ENCODE peak calls at places on chromosomes 4 and X, in ten cellular contexts. A is transverse colon, V is lower leg skin, K is stomach, U is tibial nerve, O is suprapubic skin, R is body of pancreas, L is heart left ventricle, H is A549, T is uterus. E is an unnamed sample.

GRCh38 chrX:110944323-110944761 is 148.7 kb upstream of the CHRDL1 start:
- DNase-seq in A (no peak), V (no peak), K (peak), U (peak), O (no peak), R (peak), L (no peak), H (no peak), T (no peak), E (no peak)

GRCh38 chr4:8738471-8738931 is 133.1 kb downstream of the HMX1 start:
- DNase-seq in A (no peak), V (no peak), K (peak), U (no peak), O (no peak), R (no peak), L (no peak), H (no peak), T (no peak), E (no peak)

GRCh38 chr4:32831104-32831503 is 2110.9 kb downstream of the PCDH7 start:
- DNase-seq in A (no peak), V (no peak), K (no peak), U (no peak), O (no peak), R (no peak), L (no peak), H (no peak), T (no peak), E (no peak)

GRCh38 chrX:141133272-141133671 is 43.7 kb downstream of the LDOC1 start:
- DNase-seq in A (no peak), V (no peak), K (no peak), U (no peak), O (no peak), R (no peak), L (no peak), H (no peak), T (no peak), E (no peak)

GRCh38 chr4:18343581-18343980 is 322.0 kb upstream of the LCORL start:
- DNase-seq in A (no peak), V (no peak), K (no peak), U (no peak), O (no peak), R (no peak), L (no peak), H (no peak), T (no peak), E (no peak)

GRCh38 chr4:189519189-189519588 is 421.5 kb upstream of the FRG1 start:
- DNase-seq in A (no peak), V (no peak), K (no peak), U (no peak), O (no peak), R (no peak), L (no peak), H (no peak), T (no peak), E (no peak)

GRCh38 chr4:13523105-13523477 is 21.2 kb downstream of the NKX3-2 start:
- DNase-seq in A (no peak), V (no peak), K (no peak), U (no peak), O (no peak), R (no peak), L (no peak), H (no peak), T (no peak), E (no peak)

GRCh38 chrX:155966876-155967275 is 30.6 kb upstream of the IL9R start:
- DNase-seq in A (peak), V (no peak), K (no peak), U (no peak), O (no peak), R (no peak), L (no peak), H (peak), T (no peak), E (no peak)

GRCh38 chr4:38154681-38155588 is 194.7 kb downstream of the PTTG2 start:
- DNase-seq in A (peak), V (peak), K (peak), U (peak), O (no peak), R (peak), L (peak), H (no peak), T (no peak), E (no peak)

GRCh38 chr4:173635395-173635794 is 105.4 kb upstream of the HAND2 start:
- DNase-seq in A (no peak), V (no peak), K (no peak), U (no peak), O (no peak), R (no peak), L (no peak), H (no peak), T (no peak), E (no peak)

GRCh38 chr4:138967313-138967712 is 48.3 kb upstream of the NOCT start:
- DNase-seq in A (no peak), V (no peak), K (no peak), U (no peak), O (no peak), R (no peak), L (no peak), H (no peak), T (no peak), E (no peak)

GRCh38 chr4:83362492-83363329 is 28.1 kb upstream of the HPSE start:
- DNase-seq in A (peak), V (no peak), K (no peak), U (no peak), O (no peak), R (no peak), L (no peak), H (peak), T (no peak), E (no peak)

GRCh38 chrX:20967725-20968124 is 406.5 kb upstream of the CNKSR2 start:
- DNase-seq in A (no peak), V (no peak), K (no peak), U (no peak), O (no peak), R (no peak), L (no peak), H (no peak), T (no peak), E (no peak)

GRCh38 chrX:118521435-118521834 is 25.8 kb downstream of the DOCK11 start:
- DNase-seq in A (no peak), V (no peak), K (no peak), U (no peak), O (no peak), R (no peak), L (no peak), H (no peak), T (no peak), E (no peak)

GRCh38 chr4:178881937-178882336 is 1439.7 kb upstream of the AGA start:
- DNase-seq in A (no peak), V (no peak), K (no peak), U (no peak), O (no peak), R (no peak), L (no peak), H (no peak), T (no peak), E (no peak)

GRCh38 chrX:20382518-20383291 is 116.0 kb upstream of the RPS6KA3 start:
- DNase-seq in A (no peak), V (no peak), K (no peak), U (no peak), O (no peak), R (no peak), L (peak), H (peak), T (no peak), E (no peak)

GRCh38 chrX:37926700-37927099 is 79.3 kb upstream of the DYNLT3 start:
- DNase-seq in A (no peak), V (no peak), K (no peak), U (no peak), O (no peak), R (no peak), L (no peak), H (peak), T (no peak), E (no peak)

GRCh38 chrX:47373198-47373597 is 2.8 kb downstream of the ZNF157 start:
- DNase-seq in A (no peak), V (no peak), K (no peak), U (no peak), O (no peak), R (no peak), L (no peak), H (no peak), T (no peak), E (no peak)

GRCh38 chr4:144615182-144615581 is 30.8 kb upstream of the HHIP start:
- DNase-seq in A (no peak), V (no peak), K (no peak), U (no peak), O (no peak), R (no peak), L (no peak), H (no peak), T (no peak), E (no peak)

GRCh38 chr4:10160280-10160856 is 43.8 kb upstream of the WDR1 start:
- DNase-seq in A (no peak), V (no peak), K (no peak), U (no peak), O (no peak), R (no peak), L (no peak), H (no peak), T (no peak), E (no peak)

GRCh38 chr4:158722917-158723793 is at the start of gene PPID:
- DNase-seq in A (peak), V (peak), K (peak), U (peak), O (peak), R (peak), L (peak), H (peak), T (peak), E (peak)
- TF ChIP-seq POLR2A in A (peak), V (no peak), K (no peak), U (peak), O (peak), R (peak), L (peak), H (peak), T (peak), E (peak)

DNA sequence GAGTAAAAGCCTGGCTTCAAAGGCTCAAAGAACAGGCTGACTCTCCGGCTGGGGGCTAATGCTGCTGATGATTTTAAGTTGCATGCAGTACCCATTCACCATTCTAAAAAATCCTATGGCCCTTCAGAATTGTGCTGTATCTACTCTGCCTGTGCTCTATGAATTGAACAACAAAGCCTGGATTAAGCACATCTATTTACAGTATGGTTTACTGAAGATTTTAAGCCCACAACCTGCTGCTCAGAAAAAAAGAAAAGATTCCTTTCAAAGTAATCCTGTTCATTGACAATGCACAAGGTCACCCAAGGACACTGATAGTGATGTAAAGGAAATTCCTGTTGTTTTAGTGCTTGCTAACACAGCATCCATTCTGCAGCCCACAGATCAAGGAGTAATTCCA is 84.9 kb upstream of the SFRP2 start:
- DNase-seq in A (no peak), V (no peak), K (no peak), U (no peak), O (no peak), R (no peak), L (no peak), H (no peak), T (no peak), E (no peak)
- H3K4me3 ChIP-seq in A (no peak), V (no peak), K (no peak), U (no peak), O (no peak), R (no peak), L (no peak), H (no peak), T (no peak), E (no peak)

GRCh38 chr4:6688879-6689505 is 4.7 kb upstream of the S100P start:
- DNase-seq in A (peak), V (no peak), K (peak), U (peak), O (no peak), R (no peak), L (peak), H (peak), T (no peak), E (no peak)
- TF ChIP-seq POLR2A in A (no peak), V (no peak), K (no peak), U (no peak), O (no peak), R (no peak), L (no peak), H (no peak), T (no peak), E (no peak)

DNA sequence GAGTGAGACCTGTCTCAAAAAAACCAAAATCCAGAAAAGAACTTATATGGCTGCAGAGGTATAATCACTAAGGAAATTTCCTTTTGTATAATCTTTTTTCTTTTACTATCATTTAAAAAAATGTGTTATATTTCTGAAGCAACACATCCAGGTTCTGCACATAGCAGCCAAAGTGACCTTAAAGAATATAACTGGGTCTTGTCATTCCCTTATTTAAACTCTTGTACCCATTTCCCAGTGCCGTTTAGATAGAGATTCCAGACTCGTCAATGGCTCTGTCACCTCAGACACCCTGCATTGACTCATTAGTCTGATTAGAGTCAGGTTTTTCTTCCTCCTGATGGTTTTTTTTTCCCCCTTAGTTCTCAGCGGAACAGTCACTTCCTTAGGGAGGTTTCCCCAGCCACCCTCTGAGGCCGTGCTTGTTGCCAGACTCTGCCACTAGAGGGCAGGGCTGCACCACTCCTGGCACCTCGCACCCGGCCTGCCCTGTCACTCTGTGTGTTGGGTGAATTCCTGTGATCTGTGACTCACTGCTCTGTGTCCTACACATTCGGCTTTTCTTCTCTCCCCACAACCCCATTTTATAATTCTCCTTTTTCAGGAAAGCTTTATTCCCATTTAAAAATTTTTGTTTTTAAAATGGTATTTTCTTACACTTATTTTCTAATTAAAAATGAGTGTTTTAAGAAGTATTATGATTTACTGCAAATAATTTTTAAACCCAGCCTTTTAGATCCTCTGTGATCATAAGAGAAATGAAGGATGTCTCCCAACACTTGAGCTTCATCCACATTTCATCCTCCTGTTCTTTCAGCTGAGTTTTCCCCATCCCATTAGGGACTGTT is 32.1 kb downstream of the HTT start:
- DNase-seq in A (peak), V (peak), K (peak), U (peak), O (peak), R (peak), L (peak), H (peak), T (peak), E (peak)
- H3K4me3 ChIP-seq in A (no peak), V (no peak), K (no peak), U (no peak), O (no peak), R (no peak), L (no peak), H (no peak), T (no peak), E (no peak)

GRCh38 chrX:13491061-13491460 is 78.3 kb upstream of the EGFL6 start:
- DNase-seq in A (no peak), V (no peak), K (no peak), U (no peak), O (no peak), R (no peak), L (no peak), H (no peak), T (no peak), E (no peak)

GRCh38 chrX:13485167-13485566 is 84.2 kb upstream of the EGFL6 start:
- DNase-seq in A (peak), V (no peak), K (no peak), U (no peak), O (no peak), R (no peak), L (no peak), H (no peak), T (no peak), E (no peak)

GRCh38 chrX:13489451-13489850 is 80.0 kb upstream of the EGFL6 start:
- DNase-seq in A (peak), V (peak), K (peak), U (peak), O (peak), R (peak), L (peak), H (no peak), T (peak), E (peak)

GRCh38 chrX:13488706-13489105 is 80.7 kb upstream of the EGFL6 start:
- DNase-seq in A (no peak), V (no peak), K (no peak), U (no peak), O (no peak), R (no peak), L (no peak), H (no peak), T (no peak), E (no peak)

GRCh38 chrX:13487731-13488505 is 81.5 kb upstream of the EGFL6 start:
- DNase-seq in A (peak), V (peak), K (peak), U (no peak), O (no peak), R (peak), L (no peak), H (peak), T (peak), E (no peak)
- TF ChIP-seq POLR2A in A (no peak), V (no peak), K (no peak), U (no peak), O (no peak), R (no peak), L (no peak), H (no peak), T (no peak), E (no peak)

GRCh38 chr4:107826427-107826980 is 1.8 kb downstream of the SGMS2 start:
- DNase-seq in A (peak), V (no peak), K (no peak), U (no peak), O (no peak), R (no peak), L (no peak), H (peak), T (no peak), E (no peak)
- H3K4me3 ChIP-seq in A (no peak), V (no peak), K (peak), U (no peak), O (peak), R (peak), L (no peak), H (peak), T (no peak), E (peak)

GRCh38 chrX:1400049-1400448 is 8.1 kb upstream of the SLC25A6 start:
- DNase-seq in A (no peak), V (no peak), K (no peak), U (no peak), O (no peak), R (peak), L (no peak), H (no peak), T (no peak), E (no peak)
- TF ChIP-seq POLR2A in A (no peak), V (no peak), K (no peak), U (no peak), O (no peak), R (no peak), L (no peak), H (no peak), T (no peak), E (no peak)

GRCh38 chrX:49187526-49187925 is 1.4 kb upstream of the PRICKLE3 start:
- DNase-seq in A (no peak), V (no peak), K (no peak), U (no peak), O (no peak), R (no peak), L (no peak), H (no peak), T (no peak), E (no peak)
- H3K4me3 ChIP-seq in A (no peak), V (no peak), K (no peak), U (no peak), O (no peak), R (no peak), L (no peak), H (no peak), T (no peak), E (no peak)

DNA sequence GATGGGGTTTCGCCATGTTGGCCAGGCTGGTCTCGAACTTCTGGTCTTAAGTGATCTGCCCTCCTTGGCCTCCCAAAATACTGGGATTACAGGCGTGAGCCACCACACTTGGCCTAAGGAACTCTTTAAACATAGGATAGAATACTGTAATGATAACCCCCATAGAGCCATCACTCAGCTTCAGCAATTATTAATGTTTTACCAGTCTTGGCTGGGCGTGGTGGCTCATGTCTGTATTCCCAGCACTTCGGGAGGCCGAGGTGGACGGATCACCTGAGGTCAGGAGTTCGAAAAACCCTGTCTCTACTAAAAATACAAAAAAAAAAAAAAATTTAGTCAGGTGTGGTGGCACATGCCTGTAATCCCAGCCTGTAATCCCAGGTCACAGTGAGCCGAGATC is 15.1 kb downstream of the EIF2S3 start:
- DNase-seq in A (no peak), V (no peak), K (no peak), U (no peak), O (no peak), R (no peak), L (no peak), H (no peak), T (no peak), E (no peak)
- TF ChIP-seq POLR2A in A (no peak), V (no peak), K (no peak), U (no peak), O (no peak), R (no peak), L (no peak), H (no peak), T (no peak), E (no peak)

DNA sequence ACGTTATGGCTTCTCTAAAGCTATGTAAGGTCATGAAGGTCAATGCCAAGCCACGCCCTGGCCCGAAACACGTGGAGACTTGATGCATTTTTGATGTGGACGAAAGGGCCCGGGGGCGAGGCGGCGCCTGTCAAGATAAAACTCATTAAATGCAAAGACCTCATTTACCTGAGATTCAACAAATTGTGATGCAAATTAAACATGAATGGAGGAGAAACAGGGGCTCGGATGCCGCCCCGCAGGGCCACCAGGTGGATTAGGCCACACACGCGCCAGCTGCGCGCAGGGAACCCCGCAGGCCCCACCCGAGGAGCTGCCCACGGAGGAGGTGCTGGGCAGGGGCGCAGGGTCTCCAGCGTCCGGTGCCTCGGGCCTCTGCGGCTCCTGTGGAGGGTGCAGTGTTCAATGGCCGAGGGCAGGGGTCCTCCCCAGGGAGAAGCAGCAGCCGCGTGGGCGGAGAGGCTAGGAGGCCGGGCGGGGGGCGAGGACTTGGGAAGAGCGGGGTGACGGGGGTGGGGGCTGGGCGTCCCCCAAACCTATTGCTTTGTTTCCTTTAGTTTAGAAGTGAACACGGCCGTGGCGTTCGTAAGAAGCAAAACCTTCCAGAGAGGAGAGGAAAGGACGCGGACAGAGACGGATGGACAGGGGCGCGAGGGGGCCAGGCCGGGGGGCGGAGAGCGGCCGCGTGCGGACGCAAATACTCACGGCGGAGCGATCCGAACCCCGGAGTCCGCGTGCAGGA is 40.4 kb downstream of the CPLX1 start:
- DNase-seq in A (no peak), V (no peak), K (no peak), U (peak), O (no peak), R (no peak), L (no peak), H (no peak), T (no peak), E (no peak)
- H3K4me3 ChIP-seq in A (no peak), V (peak), K (peak), U (peak), O (peak), R (no peak), L (peak), H (no peak), T (no peak), E (peak)

E was measured in esophagus muscularis mucosa.